ENCODE peak calls at places on chromosomes 4 and X, in six cellular contexts. One of them, this sample, is unnamed.

GRCh38 chr4:180449395-180449956 is 1793.7 kb upstream of the TENM3 start:
- DNase-seq in fibroblast of mammary gland: no peak
- DNase-seq in colonic mucosa: no peak
- DNase-seq in endodermal cell: peak
- DNase-seq in GM18507: no peak
- DNase-seq in epithelial cell of esophagus: peak
- DNase-seq in this sample: no peak

GRCh38 chr4:68864438-68865177 is 48.8 kb downstream of the UGT2B10 start:
- DNase-seq in colonic mucosa: peak
- DNase-seq in epithelial cell of esophagus: peak
- DNase-seq in GM18507: no peak
- DNase-seq in fibroblast of mammary gland: no peak
- DNase-seq in endodermal cell: no peak
- DNase-seq in this sample: no peak

GRCh38 chr4:98055800-98056501 is 87.3 kb downstream of the STPG2 start:
- DNase-seq in colonic mucosa: no peak
- DNase-seq in GM18507: no peak
- DNase-seq in epithelial cell of esophagus: peak
- DNase-seq in endodermal cell: peak
- DNase-seq in fibroblast of mammary gland: no peak
- DNase-seq in this sample: no peak

GRCh38 chr4:147847947-147848590 is 116.2 kb downstream of the ARHGAP10 start:
- DNase-seq in fibroblast of mammary gland: no peak
- DNase-seq in GM18507: no peak
- DNase-seq in endodermal cell: no peak
- DNase-seq in epithelial cell of esophagus: no peak
- DNase-seq in colonic mucosa: no peak
- DNase-seq in this sample: no peak

GRCh38 chrX:73965833-73966232 is 338.1 kb upstream of the ZCCHC13 start:
- DNase-seq in GM18507: no peak
- DNase-seq in endodermal cell: peak
- DNase-seq in fibroblast of mammary gland: no peak
- DNase-seq in colonic mucosa: no peak
- DNase-seq in epithelial cell of esophagus: no peak
- DNase-seq in this sample: no peak

GRCh38 chr4:7264694-7265093 is 72.4 kb downstream of the SORCS2 start:
- DNase-seq in GM18507: no peak
- DNase-seq in fibroblast of mammary gland: no peak
- DNase-seq in endodermal cell: no peak
- DNase-seq in colonic mucosa: no peak
- DNase-seq in epithelial cell of esophagus: no peak
- DNase-seq in this sample: no peak

GRCh38 chr4:25030283-25031076 is at the start of gene LGI2:
- DNase-seq in endodermal cell: peak
- DNase-seq in fibroblast of mammary gland: no peak
- DNase-seq in GM18507: no peak
- DNase-seq in colonic mucosa: peak
- DNase-seq in epithelial cell of esophagus: peak
- DNase-seq in this sample: no peak

GRCh38 chr4:42643685-42644084 is 13.2 kb downstream of the ATP8A1 start:
- DNase-seq in GM18507: no peak
- DNase-seq in endodermal cell: no peak
- DNase-seq in fibroblast of mammary gland: no peak
- DNase-seq in epithelial cell of esophagus: no peak
- DNase-seq in colonic mucosa: no peak
- DNase-seq in this sample: no peak

GRCh38 chrX:12174358-12174757 is 36.1 kb downstream of the FRMPD4 start:
- DNase-seq in GM18507: no peak
- DNase-seq in epithelial cell of esophagus: no peak
- DNase-seq in endodermal cell: no peak
- DNase-seq in colonic mucosa: no peak
- DNase-seq in fibroblast of mammary gland: peak
- DNase-seq in this sample: no peak

GRCh38 chr4:173281420-173282333 is 52.5 kb downstream of the HMGB2 start:
- DNase-seq in endodermal cell: no peak
- DNase-seq in epithelial cell of esophagus: no peak
- DNase-seq in colonic mucosa: no peak
- DNase-seq in GM18507: no peak
- DNase-seq in fibroblast of mammary gland: no peak
- DNase-seq in this sample: no peak

GRCh38 chr4:68591204-68591603 is 15.1 kb upstream of the UGT2B17 start:
- DNase-seq in endodermal cell: no peak
- DNase-seq in fibroblast of mammary gland: no peak
- DNase-seq in epithelial cell of esophagus: peak
- DNase-seq in colonic mucosa: no peak
- DNase-seq in GM18507: no peak
- DNase-seq in this sample: no peak

GRCh38 chr4:1960170-1960825 is 48.5 kb downstream of the NELFA start:
- DNase-seq in epithelial cell of esophagus: peak
- DNase-seq in fibroblast of mammary gland: peak
- DNase-seq in endodermal cell: no peak
- DNase-seq in GM18507: no peak
- DNase-seq in colonic mucosa: no peak
- DNase-seq in this sample: no peak

This sample was measured in activated gamma-delta T cell treated with Interleukin-2 at 50 U/mL for 16 hours.